ENCODE peak calls at places on chromosomes 3 and 15, in six cellular contexts. L is breast epithelium, X is hepatocyte, K is tibial nerve, E is IMR-90, T is H1. O is an unnamed sample.

GRCh38 chr15:83904107-83904720 is 250.3 kb downstream of the ADAMTSL3 start:
- DNase-seq in T (no peak), L (no peak), E (peak; percentile 59), K (peak; percentile 38), X (peak; percentile 16), O (no peak)

GRCh38 chr3:43046583-43046982 is 59.3 kb downstream of the POMGNT2 start:
- DNase-seq in K (peak; percentile 1), L (no peak), E (no peak), T (no peak), X (no peak), O (no peak)

GRCh38 chr3:113600418-113601185 is 68.2 kb downstream of the SIDT1 start:
- DNase-seq in E (no peak), X (no peak), K (no peak), L (no peak), T (no peak), O (no peak)

GRCh38 chr15:57398336-57398735 is 22.0 kb downstream of the CGNL1 start:
- DNase-seq in T (no peak), L (no peak), K (no peak), E (no peak), X (no peak), O (no peak)

GRCh38 chr15:71096676-71097075 is 18.6 kb upstream of the THSD4 start:
- DNase-seq in T (no peak), E (peak; percentile 46), X (no peak), L (no peak), K (no peak), O (no peak)

GRCh38 chr3:188134079-188134478 is 19.9 kb upstream of the LPP start:
- DNase-seq in E (no peak), X (no peak), L (no peak), K (no peak), T (no peak), O (no peak)

GRCh38 chr3:94596141-94596540 is 533.3 kb downstream of the NSUN3 start:
- DNase-seq in T (no peak), K (no peak), E (no peak), X (no peak), L (no peak), O (no peak)

GRCh38 chr3:21718161-21718765 is 32.7 kb downstream of the ZNF385D start:
- DNase-seq in E (peak; percentile 96), L (no peak), T (no peak), X (no peak), K (no peak), O (no peak)

GRCh38 chr15:32825219-32825618 is 107.4 kb downstream of the GREM1 start:
- DNase-seq in E (no peak), K (no peak), T (no peak), L (no peak), X (no peak), O (no peak)

GRCh38 chr3:41808152-41808551 is 153.8 kb downstream of the ULK4 start:
- DNase-seq in T (no peak), K (no peak), X (peak; percentile 5), L (no peak), E (peak; percentile 64), O (no peak)

GRCh38 chr3:25604107-25604805 is 60.5 kb downstream of the TOP2B start:
- DNase-seq in K (no peak), L (no peak), T (no peak), X (no peak), E (peak; percentile 92), O (no peak)

GRCh38 chr3:96576935-96577334 is 237.5 kb upstream of the EPHA6 start:
- DNase-seq in E (no peak), T (no peak), X (no peak), K (no peak), L (no peak), O (no peak)

GRCh38 chr15:51736069-51736468 is 1.4 kb downstream of the LYSMD2 start:
- DNase-seq in K (no peak), E (no peak), T (no peak), X (no peak), L (no peak), O (no peak)

GRCh38 chr3:48661501-48662139 is 1.1 kb downstream of the CELSR3 start:
- DNase-seq in X (peak; percentile 85), T (no peak), E (peak; percentile 41), K (peak; percentile 63), L (peak; percentile 75), O (peak; percentile 72)

GRCh38 chr15:52112203-52112750 is 298 bp downstream of the BCL2L10 start:
- DNase-seq in T (no peak), X (peak; percentile 46), E (no peak), K (no peak), L (no peak), O (peak; percentile 53)

GRCh38 chr15:90192961-90193786 is 8.0 kb upstream of the SEMA4B start:
- DNase-seq in X (no peak), K (no peak), L (no peak), T (no peak), E (peak; percentile 53), O (no peak)

GRCh38 chr15:60421544-60421943 is 23.8 kb upstream of the ANXA2 start:
- DNase-seq in X (no peak), T (no peak), L (no peak), K (no peak), E (peak; percentile 89), O (no peak)

GRCh38 chr15:32722126-32722525 is 4.3 kb downstream of the GREM1 start:
- DNase-seq in L (no peak), T (no peak), K (no peak), E (peak; percentile 55), X (no peak), O (no peak)

GRCh38 chr3:155871746-155872158 is 1.3 kb downstream of the GMPS start:
- DNase-seq in E (peak; percentile 22), T (no peak), L (no peak), K (no peak), X (no peak), O (no peak)

GRCh38 chr3:155872904-155873646 is 2.6 kb downstream of the GMPS start:
- DNase-seq in E (no peak), T (no peak), X (no peak), K (no peak), L (no peak), O (no peak)

GRCh38 chr3:155870945-155871745 is 695 bp downstream of the GMPS start:
- DNase-seq in L (peak; percentile 61), X (peak; percentile 62), T (no peak), K (peak; percentile 41), E (no peak), O (peak; percentile 65)

GRCh38 chr3:155869664-155870063 is 786 bp upstream of the GMPS start:
- DNase-seq in E (no peak), X (no peak), K (no peak), L (no peak), T (no peak), O (no peak)

DNA sequence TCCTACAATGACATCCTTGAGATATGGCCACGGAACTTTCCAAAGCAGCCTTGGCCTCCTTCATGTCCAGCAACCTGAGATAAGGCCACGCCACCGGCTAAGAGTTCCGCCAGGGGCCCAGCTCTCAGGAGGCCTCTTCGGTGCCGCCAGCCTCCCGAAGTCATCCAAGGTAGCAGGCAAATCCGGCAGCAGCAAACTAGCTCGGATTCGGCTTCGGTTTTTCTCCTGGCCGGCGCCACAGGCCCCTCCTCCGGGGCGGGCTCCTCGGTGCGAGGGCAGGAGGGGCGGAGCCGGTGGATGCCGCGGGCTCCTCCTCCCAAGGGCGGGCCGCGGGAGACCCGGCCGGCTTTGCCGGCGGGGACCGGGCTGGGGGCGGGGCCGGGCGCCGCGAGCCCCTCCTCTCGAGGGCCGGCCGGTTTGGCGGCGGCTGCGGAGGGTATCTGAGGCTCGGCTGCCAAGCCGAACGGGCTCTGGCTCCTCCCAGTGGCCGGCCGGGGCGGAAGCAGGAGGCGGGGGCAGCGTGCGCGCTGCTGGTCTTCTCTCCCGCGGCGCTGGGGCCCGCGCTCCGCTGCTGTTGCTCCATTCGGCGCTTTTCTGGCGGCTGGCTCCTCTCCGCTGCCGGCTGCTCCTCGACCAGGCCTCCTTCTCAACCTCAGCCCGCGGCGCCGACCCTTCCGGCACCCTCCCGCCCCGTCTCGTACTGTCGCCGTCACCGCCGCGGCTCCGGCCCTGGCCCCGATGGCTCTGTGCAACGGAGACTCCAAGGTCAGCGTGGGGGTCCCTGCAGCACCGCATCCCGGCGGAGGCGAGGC is at the start of gene GMPS:
- DNase-seq in L (peak; percentile 90), X (peak; percentile 98), K (peak; percentile 78), T (peak; percentile 88), E (peak; percentile 89), O (peak; percentile 94)
- TF ChIP-seq CTCF in L (peak; percentile 24), X (peak; percentile 62), K (peak; percentile 74), T (peak; percentile 60), E (peak; percentile 69), O (no peak)

DNA sequence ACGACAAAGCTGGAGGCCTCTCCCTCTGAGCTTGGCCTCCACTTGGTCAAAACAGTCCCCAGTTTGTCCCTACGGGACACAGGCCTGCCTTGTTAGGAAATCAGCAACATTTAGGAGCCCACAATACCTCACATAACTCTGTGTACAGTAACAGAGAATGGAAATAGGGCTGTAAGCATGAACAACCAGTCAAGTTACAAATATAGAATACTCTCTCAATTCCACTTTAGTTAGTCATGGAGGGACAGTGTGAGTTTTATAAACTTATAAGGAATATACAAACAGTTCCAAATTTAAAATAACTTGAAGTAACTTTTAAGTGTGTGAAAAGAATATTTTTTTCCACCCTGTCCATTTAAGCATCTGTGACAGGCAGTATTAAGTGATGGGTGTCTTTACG is 129.4 kb downstream of the PGPEP1L start:
- DNase-seq in T (no peak), K (no peak), X (no peak), E (peak; percentile 79), L (no peak), O (no peak)
- H3K4me1 ChIP-seq in T (peaks cover 17% of the 10 kb centered on the region), K (peaks cover 39% of the 10 kb centered on the region), X (peaks cover 31% of the 10 kb centered on the region), E (peaks cover 33% of the 10 kb centered on the region), L (peaks cover 13% of the 10 kb centered on the region), O (peaks cover 17% of the 10 kb centered on the region)

GRCh38 chr3:172987268-172987667 is 153.8 kb downstream of the SPATA16 start:
- DNase-seq in K (no peak), T (no peak), E (no peak), L (no peak), X (peak; percentile 18), O (no peak)
- TF ChIP-seq CTCF in K (no peak), T (peak; percentile 45), E (no peak), L (no peak), X (peak; percentile 41), O (no peak)

GRCh38 chr15:96329403-96329981 is 1.0 kb upstream of the NR2F2 start:
- DNase-seq in K (no peak), L (no peak), X (no peak), T (no peak), E (no peak), O (peak; percentile 15)

GRCh38 chr15:96328101-96328958 is 2.2 kb upstream of the NR2F2 start:
- DNase-seq in K (no peak), T (no peak), L (no peak), X (no peak), E (no peak), O (no peak)

GRCh38 chr15:96326551-96327154 is 3.8 kb upstream of the NR2F2 start:
- DNase-seq in T (no peak), X (peak; percentile 66), K (peak; percentile 47), L (peak; percentile 59), E (no peak), O (peak; percentile 60)

GRCh38 chr15:96325579-96326331 is 4.7 kb upstream of the NR2F2 start:
- DNase-seq in E (peak; percentile 70), K (peak; percentile 29), X (peak; percentile 42), T (no peak), L (no peak), O (no peak)

DNA sequence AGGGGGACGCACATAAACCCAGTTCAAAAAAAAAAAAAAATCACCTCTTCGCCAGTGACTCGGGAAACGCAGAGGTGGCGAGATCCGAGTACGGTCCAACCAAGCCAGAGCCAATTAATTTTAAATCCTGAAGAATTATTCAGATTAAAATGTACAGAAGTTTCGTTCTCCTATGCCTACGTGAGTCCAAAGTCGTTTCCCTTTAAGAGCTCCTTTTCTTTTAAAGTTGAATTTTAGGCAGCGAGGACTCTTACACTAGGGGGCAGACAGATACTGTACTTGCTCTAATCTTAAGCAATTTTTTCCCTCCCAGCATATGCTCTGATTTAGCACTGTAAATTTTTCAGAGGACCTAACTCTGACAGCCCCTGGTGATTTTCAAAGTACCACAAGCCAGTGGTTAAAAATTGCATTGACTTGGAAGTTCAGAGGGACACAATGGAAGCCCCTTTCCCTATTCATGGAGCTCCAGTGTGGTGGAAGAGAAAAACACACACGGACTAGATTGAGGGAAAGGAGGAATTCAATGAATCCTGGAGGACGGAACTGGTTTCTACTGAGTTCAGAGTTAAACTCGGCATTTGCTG is 3.3 kb upstream of the NR2F2 start:
- DNase-seq in L (no peak), K (peak; percentile 65), X (peak; percentile 86), T (no peak), E (peak; percentile 93), O (peak; percentile 26)
- H3K4me1 ChIP-seq in L (no peaks in the 10 kb centered on the region), K (no peaks in the 10 kb centered on the region), X (peaks cover 16% of the 10 kb centered on the region), T (peaks cover 10% of the 10 kb centered on the region), E (peaks cover 13% of the 10 kb centered on the region), O (no peaks in the 10 kb centered on the region)

O was measured in adrenal gland.